ENCODE peak calls at places on chromosomes 6 and 20, in eight cellular contexts. One of them, this sample, is unnamed.

GRCh38 chr20:33415948-33416347 is 14.6 kb upstream of the CDK5RAP1 start:
- DNase-seq in epithelial cell of esophagus: peak
- DNase-seq in GM06990: no peak
- DNase-seq in transverse colon: no peak
- DNase-seq in endodermal cell: peak
- DNase-seq in breast epithelium: no peak
- DNase-seq in astrocyte of the cerebellum: no peak
- DNase-seq in pancreas: no peak
- DNase-seq in this sample: no peak

GRCh38 chr6:111157412-111157811 is 70.1 kb downstream of the SLC16A10 start:
- DNase-seq in endodermal cell: no peak
- DNase-seq in epithelial cell of esophagus: no peak
- DNase-seq in astrocyte of the cerebellum: no peak
- DNase-seq in GM06990: no peak
- DNase-seq in pancreas: no peak
- DNase-seq in transverse colon: no peak
- DNase-seq in breast epithelium: no peak
- DNase-seq in this sample: no peak

GRCh38 chr6:160010067-160010466 is 41.2 kb downstream of the IGF2R start:
- DNase-seq in GM06990: no peak
- DNase-seq in epithelial cell of esophagus: no peak
- DNase-seq in endodermal cell: no peak
- DNase-seq in transverse colon: no peak
- DNase-seq in pancreas: no peak
- DNase-seq in astrocyte of the cerebellum: peak
- DNase-seq in breast epithelium: no peak
- DNase-seq in this sample: no peak

GRCh38 chr6:11357285-11357684 is 124.8 kb upstream of the NEDD9 start:
- DNase-seq in breast epithelium: no peak
- DNase-seq in transverse colon: no peak
- DNase-seq in epithelial cell of esophagus: peak
- DNase-seq in pancreas: no peak
- DNase-seq in endodermal cell: no peak
- DNase-seq in GM06990: no peak
- DNase-seq in astrocyte of the cerebellum: no peak
- DNase-seq in this sample: no peak

GRCh38 chr6:152697634-152698033 is at the start of gene MYCT1:
- DNase-seq in transverse colon: no peak
- DNase-seq in pancreas: no peak
- DNase-seq in GM06990: no peak
- DNase-seq in endodermal cell: no peak
- DNase-seq in breast epithelium: no peak
- DNase-seq in astrocyte of the cerebellum: no peak
- DNase-seq in epithelial cell of esophagus: no peak
- DNase-seq in this sample: no peak

GRCh38 chr6:43242908-43243648 is at the start of gene TTBK1:
- DNase-seq in breast epithelium: no peak
- DNase-seq in astrocyte of the cerebellum: no peak
- DNase-seq in transverse colon: no peak
- DNase-seq in GM06990: no peak
- DNase-seq in pancreas: no peak
- DNase-seq in endodermal cell: no peak
- DNase-seq in epithelial cell of esophagus: no peak
- DNase-seq in this sample: no peak

GRCh38 chr6:126033696-126034095 is 47.4 kb downstream of the TRMT11 start:
- DNase-seq in astrocyte of the cerebellum: peak
- DNase-seq in epithelial cell of esophagus: peak
- DNase-seq in transverse colon: peak
- DNase-seq in GM06990: peak
- DNase-seq in breast epithelium: peak
- DNase-seq in pancreas: no peak
- DNase-seq in endodermal cell: peak
- DNase-seq in this sample: peak

GRCh38 chr20:45959956-45960630 is 11.9 kb downstream of the ZNF335 start:
- DNase-seq in epithelial cell of esophagus: no peak
- DNase-seq in breast epithelium: no peak
- DNase-seq in GM06990: no peak
- DNase-seq in transverse colon: no peak
- DNase-seq in astrocyte of the cerebellum: no peak
- DNase-seq in endodermal cell: peak
- DNase-seq in pancreas: no peak
- DNase-seq in this sample: no peak

GRCh38 chr20:62089393-62089792 is 23.7 kb upstream of the TAF4 start:
- DNase-seq in astrocyte of the cerebellum: no peak
- DNase-seq in epithelial cell of esophagus: no peak
- DNase-seq in pancreas: no peak
- DNase-seq in breast epithelium: no peak
- DNase-seq in GM06990: no peak
- DNase-seq in endodermal cell: no peak
- DNase-seq in transverse colon: no peak
- DNase-seq in this sample: no peak

GRCh38 chr6:25370175-25371036 is 91.2 kb downstream of the CARMIL1 start:
- DNase-seq in breast epithelium: no peak
- DNase-seq in transverse colon: peak
- DNase-seq in epithelial cell of esophagus: no peak
- DNase-seq in pancreas: no peak
- DNase-seq in GM06990: no peak
- DNase-seq in astrocyte of the cerebellum: no peak
- DNase-seq in endodermal cell: no peak
- DNase-seq in this sample: no peak

GRCh38 chr20:24147479-24147878 is 158.9 kb upstream of the GGTLC1 start:
- DNase-seq in pancreas: no peak
- DNase-seq in breast epithelium: no peak
- DNase-seq in endodermal cell: no peak
- DNase-seq in epithelial cell of esophagus: no peak
- DNase-seq in astrocyte of the cerebellum: no peak
- DNase-seq in GM06990: no peak
- DNase-seq in transverse colon: no peak
- DNase-seq in this sample: no peak

GRCh38 chr6:111353914-111354464 is 129.0 kb downstream of the REV3L start:
- DNase-seq in transverse colon: no peak
- DNase-seq in GM06990: no peak
- DNase-seq in pancreas: no peak
- DNase-seq in endodermal cell: no peak
- DNase-seq in epithelial cell of esophagus: no peak
- DNase-seq in breast epithelium: no peak
- DNase-seq in astrocyte of the cerebellum: no peak
- DNase-seq in this sample: no peak

GRCh38 chr6:112780498-112781096 is 433.5 kb downstream of the RFPL4B start:
- DNase-seq in breast epithelium: peak
- DNase-seq in astrocyte of the cerebellum: peak
- DNase-seq in endodermal cell: peak
- DNase-seq in epithelial cell of esophagus: peak
- DNase-seq in transverse colon: peak
- DNase-seq in pancreas: peak
- DNase-seq in GM06990: peak
- DNase-seq in this sample: peak

GRCh38 chr6:160534050-160534696 is 129.9 kb downstream of the LPA start:
- DNase-seq in GM06990: no peak
- DNase-seq in transverse colon: peak
- DNase-seq in breast epithelium: peak
- DNase-seq in astrocyte of the cerebellum: peak
- DNase-seq in endodermal cell: peak
- DNase-seq in pancreas: peak
- DNase-seq in epithelial cell of esophagus: peak
- DNase-seq in this sample: no peak

DNA sequence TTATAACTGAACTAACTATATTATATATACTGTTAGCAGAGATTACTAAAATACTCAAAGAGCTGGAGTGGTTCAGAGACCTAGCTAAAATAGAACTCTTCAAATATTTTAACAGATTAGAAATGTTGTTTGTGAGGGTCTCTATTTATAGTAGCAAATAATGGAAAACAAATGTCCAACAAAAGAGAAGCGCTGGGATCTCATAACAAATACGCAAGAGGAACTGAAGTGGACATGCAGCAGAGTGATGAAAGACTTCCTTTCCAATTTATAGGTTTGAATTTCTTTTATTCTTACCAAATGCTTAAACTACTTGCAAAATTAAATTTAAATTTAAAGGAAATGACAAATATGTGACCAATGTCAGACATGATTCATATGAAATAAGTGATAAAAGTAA is 49.9 kb downstream of the PIGU start:
- DNase-seq in GM06990: no peak
- DNase-seq in endodermal cell: no peak
- DNase-seq in transverse colon: no peak
- DNase-seq in epithelial cell of esophagus: no peak
- DNase-seq in astrocyte of the cerebellum: no peak
- DNase-seq in breast epithelium: no peak
- DNase-seq in pancreas: no peak
- DNase-seq in this sample: no peak
- H3K4me3 ChIP-seq in GM06990: no peak
- H3K4me3 ChIP-seq in endodermal cell: no peak
- H3K4me3 ChIP-seq in transverse colon: no peak
- H3K4me3 ChIP-seq in epithelial cell of esophagus: no peak
- H3K4me3 ChIP-seq in astrocyte of the cerebellum: no peak
- H3K4me3 ChIP-seq in breast epithelium: no peak
- H3K4me3 ChIP-seq in pancreas: no peak
- H3K4me3 ChIP-seq in this sample: no peak

GRCh38 chr6:108175592-108176279 is 9.9 kb downstream of the NR2E1 start:
- DNase-seq in transverse colon: no peak
- DNase-seq in pancreas: peak
- DNase-seq in epithelial cell of esophagus: no peak
- DNase-seq in endodermal cell: peak
- DNase-seq in astrocyte of the cerebellum: no peak
- DNase-seq in breast epithelium: no peak
- DNase-seq in GM06990: no peak
- DNase-seq in this sample: no peak
- TF ChIP-seq CTCF in transverse colon: no peak
- TF ChIP-seq CTCF in pancreas: peak
- TF ChIP-seq CTCF in epithelial cell of esophagus: no peak
- TF ChIP-seq CTCF in endodermal cell: peak
- TF ChIP-seq CTCF in astrocyte of the cerebellum: no peak
- TF ChIP-seq CTCF in breast epithelium: no peak
- TF ChIP-seq CTCF in GM06990: no peak
- TF ChIP-seq CTCF in this sample: peak

DNA sequence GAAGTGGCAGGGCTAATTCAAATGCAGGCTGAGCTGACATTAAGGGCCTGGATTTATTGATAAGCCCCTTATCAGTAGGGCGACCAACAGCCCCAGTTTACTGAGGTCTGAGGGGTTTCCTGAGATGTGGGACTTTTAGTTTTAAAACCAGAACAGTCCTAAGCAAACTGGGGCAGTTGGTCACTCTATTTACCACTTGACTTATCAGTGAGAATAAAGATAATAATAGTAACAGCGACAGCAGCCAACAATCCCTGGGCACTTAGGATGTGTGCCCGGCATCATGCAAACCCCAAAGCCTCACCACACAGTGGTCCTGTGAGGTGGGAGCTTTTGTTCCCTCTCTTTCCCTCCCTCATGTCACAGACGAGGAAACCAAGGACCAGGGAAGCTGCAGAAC is 27.6 kb downstream of the PREX1 start:
- DNase-seq in epithelial cell of esophagus: no peak
- DNase-seq in astrocyte of the cerebellum: no peak
- DNase-seq in pancreas: no peak
- DNase-seq in endodermal cell: no peak
- DNase-seq in breast epithelium: no peak
- DNase-seq in GM06990: no peak
- DNase-seq in transverse colon: no peak
- DNase-seq in this sample: no peak
- H3K4me3 ChIP-seq in epithelial cell of esophagus: no peak
- H3K4me3 ChIP-seq in astrocyte of the cerebellum: no peak
- H3K4me3 ChIP-seq in pancreas: no peak
- H3K4me3 ChIP-seq in endodermal cell: no peak
- H3K4me3 ChIP-seq in breast epithelium: no peak
- H3K4me3 ChIP-seq in GM06990: no peak
- H3K4me3 ChIP-seq in transverse colon: no peak
- H3K4me3 ChIP-seq in this sample: no peak

GRCh38 chr6:135382182-135382628 is 115.3 kb downstream of the AHI1 start:
- DNase-seq in GM06990: peak
- DNase-seq in astrocyte of the cerebellum: no peak
- DNase-seq in pancreas: no peak
- DNase-seq in endodermal cell: no peak
- DNase-seq in transverse colon: no peak
- DNase-seq in breast epithelium: no peak
- DNase-seq in epithelial cell of esophagus: no peak
- DNase-seq in this sample: peak

GRCh38 chr6:135380793-135381192 is 116.7 kb downstream of the AHI1 start:
- DNase-seq in transverse colon: no peak
- DNase-seq in epithelial cell of esophagus: no peak
- DNase-seq in breast epithelium: no peak
- DNase-seq in GM06990: no peak
- DNase-seq in pancreas: no peak
- DNase-seq in astrocyte of the cerebellum: no peak
- DNase-seq in endodermal cell: no peak
- DNase-seq in this sample: no peak

GRCh38 chr6:135385299-135385698 is 112.2 kb downstream of the AHI1 start:
- DNase-seq in astrocyte of the cerebellum: no peak
- DNase-seq in transverse colon: no peak
- DNase-seq in GM06990: no peak
- DNase-seq in endodermal cell: no peak
- DNase-seq in epithelial cell of esophagus: no peak
- DNase-seq in breast epithelium: no peak
- DNase-seq in pancreas: no peak
- DNase-seq in this sample: no peak

GRCh38 chr6:135383297-135383696 is 114.2 kb downstream of the AHI1 start:
- DNase-seq in pancreas: no peak
- DNase-seq in astrocyte of the cerebellum: no peak
- DNase-seq in breast epithelium: no peak
- DNase-seq in endodermal cell: no peak
- DNase-seq in epithelial cell of esophagus: no peak
- DNase-seq in transverse colon: no peak
- DNase-seq in GM06990: no peak
- DNase-seq in this sample: no peak

GRCh38 chr6:135383766-135384165 is 113.8 kb downstream of the AHI1 start:
- DNase-seq in GM06990: no peak
- DNase-seq in epithelial cell of esophagus: no peak
- DNase-seq in breast epithelium: no peak
- DNase-seq in transverse colon: no peak
- DNase-seq in endodermal cell: no peak
- DNase-seq in astrocyte of the cerebellum: no peak
- DNase-seq in pancreas: no peak
- DNase-seq in this sample: no peak
- TF ChIP-seq CTCF in GM06990: no peak
- TF ChIP-seq CTCF in epithelial cell of esophagus: no peak
- TF ChIP-seq CTCF in breast epithelium: no peak
- TF ChIP-seq CTCF in transverse colon: no peak
- TF ChIP-seq CTCF in endodermal cell: peak
- TF ChIP-seq CTCF in astrocyte of the cerebellum: no peak
- TF ChIP-seq CTCF in pancreas: no peak
- TF ChIP-seq CTCF in this sample: no peak

This sample was measured in GM12864.